ENCODE peak calls at places on chromosomes 5 and 9, in six cellular contexts. R is IMR-90, N is ovary, T is A549, V is lower leg skin, U is esophagus squamous epithelium. Z is an unnamed sample.
A peak's percentile ranks its signal among the peaks of the same experiment; 100 is the strongest.

GRCh38 chr5:87300744-87301143 is 33.1 kb downstream of the RASA1 start:
- DNase-seq in R (peak; percentile 94), N (no peak), T (peak; percentile 82), V (no peak), U (no peak), Z (no peak)

GRCh38 chr9:114757984-114758383 is 47.9 kb downstream of the TNFSF15 start:
- DNase-seq in R (no peak), N (no peak), T (no peak), V (no peak), U (no peak), Z (no peak)

GRCh38 chr5:148962200-148962550 is 100.7 kb downstream of the SH3TC2 start:
- DNase-seq in R (peak; percentile 23), N (no peak), T (no peak), V (no peak), U (no peak), Z (no peak)

GRCh38 chr5:172437445-172438303 is 16.7 kb downstream of the SH3PXD2B start:
- DNase-seq in R (peak; percentile 79), N (no peak), T (peak; percentile 49), V (peak; percentile 69), U (no peak), Z (peak; percentile 69)

GRCh38 chr5:93789173-93790070 is 48.0 kb upstream of the POU5F2 start:
- DNase-seq in R (peak; percentile 88), N (no peak), T (peak; percentile 22), V (no peak), U (no peak), Z (no peak)

GRCh38 chr9:109745335-109746283 is 34.4 kb upstream of the PALM2AKAP2 start:
- DNase-seq in R (peak; percentile 75), N (no peak), T (no peak), V (peak; percentile 61), U (no peak), Z (peak; percentile 25)

GRCh38 chr9:133119461-133120342 is 1.3 kb downstream of the RALGDS start:
- DNase-seq in R (peak; percentile 4), N (no peak), T (no peak), V (no peak), U (no peak), Z (no peak)

GRCh38 chr5:107867266-107867665 is 196.5 kb upstream of the EFNA5 start:
- DNase-seq in R (peak; percentile 35), N (no peak), T (no peak), V (no peak), U (no peak), Z (no peak)

GRCh38 chr5:32239385-32239784 is 65.3 kb upstream of the GOLPH3 start:
- DNase-seq in R (no peak), N (no peak), T (no peak), V (no peak), U (no peak), Z (no peak)

GRCh38 chr5:99441235-99441634 is 512.4 kb upstream of the CHD1 start:
- DNase-seq in R (no peak), N (no peak), T (no peak), V (no peak), U (no peak), Z (no peak)

GRCh38 chr5:58999804-59000595 is 417.1 kb downstream of the RAB3C start:
- DNase-seq in R (no peak), N (no peak), T (peak; percentile 95), V (no peak), U (no peak), Z (no peak)

GRCh38 chr9:114196924-114197570 is 41.7 kb downstream of the COL27A1 start:
- DNase-seq in R (peak; percentile 32), N (no peak), T (no peak), V (no peak), U (no peak), Z (no peak)

GRCh38 chr9:129677456-129677855 is 12.0 kb downstream of the PRRX2 start:
- DNase-seq in R (no peak), N (no peak), T (no peak), V (no peak), U (no peak), Z (no peak)

GRCh38 chr9:109098221-109098959 is 21.4 kb downstream of the TMEM245 start:
- DNase-seq in R (peak; percentile 65), N (peak; percentile 40), T (peak; percentile 68), V (no peak), U (no peak), Z (peak; percentile 35)

GRCh38 chr5:157743163-157744054 is at the start of gene LSM11:
- DNase-seq in R (peak; percentile 72), N (peak; percentile 81), T (peak; percentile 80), V (peak; percentile 85), U (peak; percentile 40), Z (peak; percentile 94)
- TF ChIP-seq POLR2A in R (peak; percentile 48), N (no peak), T (no peak), V (no peak), U (peak; percentile 38), Z (peak; percentile 38)

DNA sequence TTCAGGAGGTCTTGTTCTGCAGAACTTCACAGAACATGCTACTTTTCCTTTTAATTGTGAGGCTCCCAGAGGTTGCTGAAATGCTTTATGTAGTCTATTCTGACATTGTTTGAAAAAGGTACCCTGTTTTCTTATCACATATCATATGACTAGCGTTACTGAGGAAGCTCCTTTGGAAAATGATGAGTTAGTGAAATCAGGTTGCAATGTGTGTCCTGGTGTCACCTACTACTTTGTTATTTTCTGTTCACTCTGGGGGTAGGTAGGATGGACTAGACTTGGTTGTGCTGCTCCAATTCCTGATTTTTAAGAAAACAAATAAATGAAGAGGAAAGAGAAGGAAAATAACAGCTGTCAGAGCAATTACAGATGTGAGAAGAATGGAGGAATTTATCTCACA is 93.7 kb downstream of the PAPPA start:
- DNase-seq in R (no peak), N (no peak), T (no peak), V (no peak), U (no peak), Z (no peak)
- TF ChIP-seq CTCF in R (no peak), N (no peak), T (no peak), V (no peak), U (no peak), Z (no peak)

GRCh38 chr5:181173420-181174342 is 26.3 kb downstream of the OR2V2 start:
- DNase-seq in R (peak; percentile 79), N (no peak), T (peak; percentile 99), V (no peak), U (no peak), Z (peak; percentile 24)
- TF ChIP-seq POLR2A in R (no peak), N (no peak), T (no peak), V (no peak), U (no peak), Z (no peak)

DNA sequence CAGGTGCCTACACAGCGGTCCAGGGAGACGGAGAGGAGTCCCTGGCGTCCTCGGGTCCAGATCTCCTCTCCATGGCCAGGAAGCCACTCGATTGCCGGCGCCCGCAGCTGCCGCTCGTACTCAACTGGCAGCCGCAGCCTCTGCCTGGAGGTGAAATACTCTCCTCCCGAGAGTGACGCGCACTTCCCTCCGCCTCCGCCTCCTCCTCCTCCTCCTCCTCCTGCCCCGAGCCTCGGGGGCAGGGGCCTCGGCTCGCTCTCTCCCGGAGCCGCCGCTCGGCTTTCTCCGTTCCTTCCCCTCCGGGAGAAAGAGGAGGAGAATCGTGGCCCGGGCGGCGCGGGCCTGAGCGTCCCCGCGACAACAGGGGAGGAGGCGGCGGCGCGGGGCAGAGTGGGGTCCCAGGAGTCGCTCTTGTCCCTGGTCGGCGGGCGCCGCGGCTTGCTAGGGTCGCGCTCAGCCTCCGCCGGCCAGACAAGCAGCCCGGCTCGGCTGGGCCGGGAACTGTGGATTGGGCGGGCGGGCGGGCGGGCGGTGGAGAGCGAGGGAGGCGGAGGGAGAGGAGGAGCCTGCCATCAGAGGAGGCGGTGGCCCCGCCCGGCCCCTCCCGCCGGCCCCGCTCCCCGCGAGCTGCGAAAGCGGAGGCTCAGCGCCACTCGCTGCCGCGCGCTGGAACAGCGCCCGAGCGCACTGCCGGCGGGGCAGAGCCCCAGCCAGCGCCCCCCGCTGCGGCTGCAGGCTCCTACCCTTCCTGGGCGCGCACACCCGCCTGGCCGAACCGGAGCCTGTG is at the start of gene CEMIP2:
- DNase-seq in R (peak; percentile 86), N (peak; percentile 87), T (peak; percentile 89), V (peak; percentile 89), U (peak; percentile 62), Z (peak; percentile 94)
- TF ChIP-seq CTCF in R (peak; percentile 63), N (no peak), T (peak; percentile 71), V (no peak), U (no peak), Z (peak; percentile 59)

GRCh38 chr9:98124637-98125426 is 5.8 kb upstream of the TRIM14 start:
- DNase-seq in R (no peak), N (no peak), T (no peak), V (no peak), U (no peak), Z (no peak)

GRCh38 chr9:98117984-98118639 is 910 bp downstream of the TRIM14 start:
- DNase-seq in R (peak; percentile 28), N (no peak), T (peak; percentile 62), V (no peak), U (no peak), Z (peak; percentile 39)

GRCh38 chr9:98120476-98120875 is 1.5 kb upstream of the TRIM14 start:
- DNase-seq in R (no peak), N (no peak), T (no peak), V (no peak), U (no peak), Z (no peak)

GRCh38 chr9:98121096-98121495 is 2.1 kb upstream of the TRIM14 start:
- DNase-seq in R (no peak), N (no peak), T (peak; percentile 38), V (no peak), U (no peak), Z (no peak)

GRCh38 chr9:98118640-98119601 is at the start of gene TRIM14:
- DNase-seq in R (peak; percentile 55), N (peak; percentile 40), T (peak; percentile 47), V (no peak), U (no peak), Z (peak; percentile 63)
- TF ChIP-seq POLR2A in R (no peak), N (no peak), T (peak; percentile 34), V (no peak), U (peak; percentile 33), Z (no peak)

GRCh38 chr5:62257018-62257367 is 49.0 kb upstream of the KIF2A start:
- DNase-seq in R (no peak), N (no peak), T (no peak), V (no peak), U (no peak), Z (no peak)
- TF ChIP-seq CTCF in R (no peak), N (no peak), T (no peak), V (no peak), U (no peak), Z (no peak)

GRCh38 chr5:132457371-132458225 is 33.0 kb downstream of the IRF1 start:
- DNase-seq in R (peak; percentile 89), N (no peak), T (no peak), V (no peak), U (no peak), Z (no peak)
- TF ChIP-seq POLR2A in R (no peak), N (no peak), T (no peak), V (no peak), U (no peak), Z (no peak)